ENCODE peak calls at places on chromosomes 13 and 19, in five cellular contexts. S is amniotic epithelial cell, U is NCI-H1092 treated with DMSO at 0.1 percent for 48 hours, B is AG09309, M is osteocyte. K is an unnamed sample.

GRCh38 chr13:91946498-91947070 is 548.2 kb downstream of the GPC5 start:
- DNase-seq in B (no peak), M (no peak), S (peak; percentile 27), U (peak; percentile 67), K (peak; percentile 31)

GRCh38 chr13:99987180-99988047 is 5.8 kb downstream of the ZIC2 start:
- DNase-seq in S (no peak), B (no peak), M (no peak), U (no peak), K (no peak)

GRCh38 chr13:32142956-32143375 is 111.4 kb downstream of the FRY start:
- DNase-seq in U (no peak), B (peak; percentile 55), S (peak; percentile 87), M (no peak), K (peak; percentile 34)

GRCh38 chr13:22883262-22883840 is 297.4 kb upstream of the SGCG start:
- DNase-seq in B (no peak), S (no peak), U (no peak), M (no peak), K (no peak)

GRCh38 chr13:108777421-108778420 is 148.3 kb downstream of the MYO16 start:
- DNase-seq in U (no peak), M (no peak), B (no peak), S (peak; percentile 1), K (peak; percentile 40)

GRCh38 chr13:113927661-113928581 is 46.0 kb downstream of the C13orf46 start:
- DNase-seq in S (peak; percentile 100), B (peak; percentile 99), U (no peak), M (peak; percentile 83), K (peak; percentile 97)

GRCh38 chr13:30659980-30660379 is 42.3 kb downstream of the USPL1 start:
- DNase-seq in S (no peak), M (no peak), B (no peak), U (no peak), K (no peak)

GRCh38 chr19:7196721-7197168 is 97.5 kb downstream of the INSR start:
- DNase-seq in U (no peak), S (no peak), B (no peak), M (no peak), K (no peak)

GRCh38 chr19:19098703-19099632 is 35.2 kb downstream of the SLC25A42 start:
- DNase-seq in S (no peak), B (no peak), M (no peak), U (no peak), K (no peak)

GRCh38 chr19:29783627-29784190 is 28.1 kb upstream of the CCNE1 start:
- DNase-seq in U (no peak), S (no peak), M (no peak), B (no peak), K (no peak)

GRCh38 chr19:3849092-3849491 is 19.7 kb downstream of the ZFR2 start:
- DNase-seq in U (no peak), S (no peak), B (no peak), M (no peak), K (no peak)

GRCh38 chr13:62113145-62113544 is 697.5 kb upstream of the PCDH20 start:
- DNase-seq in M (no peak), U (no peak), B (no peak), S (no peak), K (peak; percentile 45)

GRCh38 chr13:75489502-75490263 is 7.7 kb upstream of the TBC1D4 start:
- DNase-seq in U (no peak), S (peak; percentile 93), B (peak; percentile 54), M (no peak), K (peak; percentile 92)

GRCh38 chr19:4877753-4878490 is 10.5 kb upstream of the PLIN3 start:
- DNase-seq in B (no peak), S (no peak), U (peak; percentile 13), M (peak; percentile 84), K (no peak)

GRCh38 chr13:47798906-47799305 is 202.2 kb downstream of the SUCLA2 start:
- DNase-seq in M (no peak), B (peak; percentile 1), S (peak; percentile 3), U (no peak), K (peak; percentile 19)

GRCh38 chr19:40716031-40716654 is 543 bp downstream of the COQ8B start:
- DNase-seq in S (peak; percentile 98), B (no peak), M (no peak), U (no peak), K (no peak)

GRCh38 chr19:39428309-39429112 is 7.2 kb downstream of the RPS16 start:
- DNase-seq in B (peak; percentile 62), S (peak; percentile 92), M (peak; percentile 94), U (no peak), K (peak; percentile 98)

GRCh38 chr19:6260912-6261636 is 18.7 kb downstream of the MLLT1 start:
- DNase-seq in B (no peak), U (no peak), M (no peak), S (peak; percentile 20), K (peak; percentile 47)

GRCh38 chr13:66162470-66162869 is 1067.7 kb downstream of the PCDH9 start:
- DNase-seq in B (no peak), U (no peak), S (no peak), M (no peak), K (no peak)

GRCh38 chr19:37981785-37982475 is 74.9 kb downstream of the SIPA1L3 start:
- DNase-seq in U (no peak), B (no peak), M (no peak), S (no peak), K (peak; percentile 67)

GRCh38 chr19:29533578-29534544 is 8.1 kb downstream of the VSTM2B start:
- DNase-seq in S (no peak), M (no peak), U (no peak), B (no peak), K (no peak)

GRCh38 chr13:19634129-19634740 is 776 bp downstream of the MPHOSPH8 start:
- DNase-seq in U (peak; percentile 40), B (peak; percentile 2), M (no peak), S (peak; percentile 51), K (peak; percentile 70)

GRCh38 chr13:87656311-87656710 is 14.9 kb upstream of the SLITRK5 start:
- DNase-seq in B (no peak), M (no peak), U (peak; percentile 95), S (no peak), K (no peak)

GRCh38 chr13:66266761-66267160 is 963.4 kb downstream of the PCDH9 start:
- DNase-seq in M (no peak), B (no peak), U (no peak), S (no peak), K (no peak)

GRCh38 chr19:14369399-14370168 is 11.7 kb upstream of the ADGRE5 start:
- DNase-seq in S (no peak), M (no peak), U (no peak), B (no peak), K (no peak)

GRCh38 chr13:21745307-21745706 is 74.4 kb downstream of the FGF9 start:
- DNase-seq in B (no peak), M (no peak), S (no peak), U (no peak), K (no peak)

K was measured in mesenchymal stem cell.